ENCODE peak calls at places on chromosomes 13 and 19, in four cellular contexts. A is esophagus squamous epithelium, F is fibroblast of mammary gland, U is cardiac fibroblast. K is an unnamed sample.

GRCh38 chr19:4375620-4376228 is 24.6 kb downstream of the SH3GL1 start:
- DNase-seq in A (no peak), U (peak), F (peak), K (no peak)

GRCh38 chr13:98451676-98452105 is 125.2 kb downstream of the STK24 start:
- DNase-seq in F (peak), U (peak), A (no peak), K (no peak)

GRCh38 chr19:56170261-56170660 is 5.5 kb upstream of the GALP start:
- DNase-seq in U (peak), A (no peak), F (peak), K (no peak)

GRCh38 chr19:41927810-41928192 is 448 bp downstream of the ERFL start:
- DNase-seq in A (no peak), F (no peak), U (no peak), K (no peak)

GRCh38 chr13:31982124-31982523 is 49.5 kb upstream of the FRY start:
- DNase-seq in A (no peak), F (peak), U (no peak), K (no peak)

GRCh38 chr13:61146571-61146970 is 269.1 kb downstream of the PCDH20 start:
- DNase-seq in F (no peak), U (no peak), A (no peak), K (no peak)

GRCh38 chr19:13428352-13428751 is 77.9 kb downstream of the CACNA1A start:
- DNase-seq in U (peak), F (peak), A (no peak), K (no peak)

GRCh38 chr13:37303610-37304009 is 198.1 kb upstream of the CSNK1A1L start:
- DNase-seq in F (peak), A (no peak), U (no peak), K (no peak)

GRCh38 chr19:50657672-50658437 is 8.6 kb downstream of the C19orf81 start:
- DNase-seq in A (peak), U (peak), F (peak), K (peak)

GRCh38 chr13:111219306-111219705 is 101.1 kb upstream of the TEX29 start:
- DNase-seq in A (no peak), U (peak), F (peak), K (no peak)

GRCh38 chr13:63516124-63516523 is 2100.5 kb upstream of the PCDH20 start:
- DNase-seq in F (no peak), U (no peak), A (no peak), K (no peak)

GRCh38 chr19:6273701-6274601 is 5.8 kb downstream of the MLLT1 start:
- DNase-seq in A (no peak), U (peak), F (peak), K (peak)

GRCh38 chr19:40604647-40605200 is 3.6 kb downstream of the LTBP4 start:
- DNase-seq in A (no peak), U (no peak), F (no peak), K (no peak)

GRCh38 chr19:38838208-38838985 is 6.8 kb upstream of the ECH1 start:
- DNase-seq in A (no peak), U (no peak), F (no peak), K (no peak)

GRCh38 chr19:46133777-46134231 is 9.3 kb upstream of the IGFL3 start:
- DNase-seq in A (no peak), F (no peak), U (no peak), K (no peak)

GRCh38 chr13:66427330-66427990 is 802.7 kb downstream of the PCDH9 start:
- DNase-seq in U (peak), F (peak), A (no peak), K (no peak)

GRCh38 chr19:3367572-3368440 is 1.4 kb downstream of the NFIC start:
- DNase-seq in A (no peak), U (no peak), F (peak), K (no peak)

GRCh38 chr19:15265849-15266248 is 33.6 kb upstream of the EPHX3 start:
- DNase-seq in A (no peak), F (peak), U (peak), K (no peak)

GRCh38 chr13:29801737-29802305 is 48.6 kb downstream of the UBL3 start:
- DNase-seq in U (peak), A (no peak), F (peak), K (no peak)

GRCh38 chr13:113970810-113971470 is 2.9 kb downstream of the C13orf46 start:
- DNase-seq in A (no peak), F (peak), U (peak), K (no peak)

GRCh38 chr19:3699071-3699740 is 1.1 kb downstream of the PIP5K1C start:
- DNase-seq in U (peak), A (no peak), F (peak), K (peak)

GRCh38 chr13:33728271-33729037 is 89.5 kb upstream of the RFC3 start:
- DNase-seq in A (no peak), F (peak), U (peak), K (no peak)

GRCh38 chr13:96762876-96763275 is 231.4 kb downstream of the OXGR1 start:
- DNase-seq in U (peak), A (no peak), F (peak), K (no peak)

GRCh38 chr13:26475176-26476110 is 82.0 kb upstream of the WASF3 start:
- DNase-seq in A (no peak), U (no peak), F (no peak), K (no peak)

GRCh38 chr19:57754091-57754673 is 7.6 kb downstream of the ZNF776 start:
- DNase-seq in A (no peak), F (no peak), U (no peak), K (no peak)

GRCh38 chr13:101554420-101555125 is 102.1 kb downstream of the ITGBL1 start:
- DNase-seq in U (peak), A (no peak), F (peak), K (no peak)

GRCh38 chr13:41905600-41906254 is 55.2 kb downstream of the VWA8 start:
- DNase-seq in A (no peak), U (peak), F (peak), K (no peak)

GRCh38 chr19:55598034-55598433 is 1.3 kb downstream of the FIZ1 start:
- DNase-seq in F (peak), A (no peak), U (no peak), K (no peak)

GRCh38 chr13:23642110-23642509 is 71.9 kb downstream of the TNFRSF19 start:
- DNase-seq in F (no peak), U (peak), A (no peak), K (no peak)

GRCh38 chr13:23681253-23681652 is 111.0 kb downstream of the TNFRSF19 start:
- DNase-seq in F (peak), A (no peak), U (peak), K (no peak)

GRCh38 chr19:15374796-15375440 is 4.7 kb downstream of the AKAP8 start:
- DNase-seq in F (no peak), U (peak), A (no peak), K (no peak)

GRCh38 chr19:44623080-44623479 is 9.7 kb downstream of the IGSF23 start:
- DNase-seq in F (peak), U (peak), A (no peak), K (no peak)

GRCh38 chr19:18594824-18595373 is 6.3 kb downstream of the REX1BD start:
- DNase-seq in A (no peak), U (no peak), F (no peak), K (no peak)

K was measured in NCI-H524.